ENCODE peak calls at places on chromosomes 11 and 22, in seven cellular contexts. One of them, this sample, is unnamed.

GRCh38 chr11:21895686-21896085 is 297.2 kb upstream of the ANO5 start:
- DNase-seq in AG09309: no peak
- DNase-seq in SK-N-SH: no peak
- DNase-seq in NCI-H460: no peak
- DNase-seq in NT2/D1: no peak
- DNase-seq in neural crest cell: no peak
- DNase-seq in fibroblast of pulmonary artery: no peak
- DNase-seq in this sample: no peak

GRCh38 chr11:110827276-110827675 is 115.0 kb upstream of the ARHGAP20 start:
- DNase-seq in AG09309: no peak
- DNase-seq in SK-N-SH: no peak
- DNase-seq in NCI-H460: no peak
- DNase-seq in NT2/D1: no peak
- DNase-seq in neural crest cell: no peak
- DNase-seq in fibroblast of pulmonary artery: no peak
- DNase-seq in this sample: no peak

GRCh38 chr11:79070518-79070917 is 370.3 kb downstream of the TENM4 start:
- DNase-seq in AG09309: no peak
- DNase-seq in SK-N-SH: no peak
- DNase-seq in NCI-H460: no peak
- DNase-seq in NT2/D1: no peak
- DNase-seq in neural crest cell: no peak
- DNase-seq in fibroblast of pulmonary artery: no peak
- DNase-seq in this sample: no peak

GRCh38 chr11:65821107-65821506 is 12.7 kb upstream of the SNX32 start:
- DNase-seq in AG09309: no peak
- DNase-seq in SK-N-SH: no peak
- DNase-seq in NCI-H460: no peak
- DNase-seq in NT2/D1: no peak
- DNase-seq in neural crest cell: no peak
- DNase-seq in fibroblast of pulmonary artery: no peak
- DNase-seq in this sample: no peak

GRCh38 chr11:131938321-131938751 is 567.9 kb downstream of the NTM start:
- DNase-seq in AG09309: no peak
- DNase-seq in SK-N-SH: no peak
- DNase-seq in NCI-H460: no peak
- DNase-seq in NT2/D1: no peak
- DNase-seq in neural crest cell: no peak
- DNase-seq in fibroblast of pulmonary artery: no peak
- DNase-seq in this sample: no peak

GRCh38 chr11:123145220-123145619 is 49.8 kb downstream of the CLMP start:
- DNase-seq in AG09309: no peak
- DNase-seq in SK-N-SH: peak
- DNase-seq in NCI-H460: peak
- DNase-seq in NT2/D1: no peak
- DNase-seq in neural crest cell: no peak
- DNase-seq in fibroblast of pulmonary artery: peak
- DNase-seq in this sample: no peak

GRCh38 chr11:65792456-65792855 is 5.6 kb downstream of the OVOL1 start:
- DNase-seq in AG09309: no peak
- DNase-seq in SK-N-SH: peak
- DNase-seq in NCI-H460: no peak
- DNase-seq in NT2/D1: no peak
- DNase-seq in neural crest cell: no peak
- DNase-seq in fibroblast of pulmonary artery: no peak
- DNase-seq in this sample: no peak

GRCh38 chr11:112525270-112525669 is 264.6 kb upstream of the PLET1 start:
- DNase-seq in AG09309: no peak
- DNase-seq in SK-N-SH: no peak
- DNase-seq in NCI-H460: no peak
- DNase-seq in NT2/D1: no peak
- DNase-seq in neural crest cell: no peak
- DNase-seq in fibroblast of pulmonary artery: peak
- DNase-seq in this sample: no peak

GRCh38 chr11:79809487-79809886 is 368.7 kb upstream of the TENM4 start:
- DNase-seq in AG09309: no peak
- DNase-seq in SK-N-SH: no peak
- DNase-seq in NCI-H460: no peak
- DNase-seq in NT2/D1: no peak
- DNase-seq in neural crest cell: no peak
- DNase-seq in fibroblast of pulmonary artery: no peak
- DNase-seq in this sample: no peak

GRCh38 chr22:30079952-30080533 is at the start of gene HORMAD2:
- DNase-seq in AG09309: no peak
- DNase-seq in SK-N-SH: no peak
- DNase-seq in NCI-H460: no peak
- DNase-seq in NT2/D1: peak
- DNase-seq in neural crest cell: peak
- DNase-seq in fibroblast of pulmonary artery: peak
- DNase-seq in this sample: no peak

GRCh38 chr11:439315-440064 is 2.3 kb downstream of the ANO9 start:
- DNase-seq in AG09309: no peak
- DNase-seq in SK-N-SH: no peak
- DNase-seq in NCI-H460: no peak
- DNase-seq in NT2/D1: no peak
- DNase-seq in neural crest cell: no peak
- DNase-seq in fibroblast of pulmonary artery: no peak
- DNase-seq in this sample: no peak

GRCh38 chr22:26763633-26764295 is 106.4 kb downstream of the MIAT start:
- DNase-seq in AG09309: peak
- DNase-seq in SK-N-SH: no peak
- DNase-seq in NCI-H460: peak
- DNase-seq in NT2/D1: no peak
- DNase-seq in neural crest cell: no peak
- DNase-seq in fibroblast of pulmonary artery: peak
- DNase-seq in this sample: no peak

GRCh38 chr11:8055111-8055835 is 25.7 kb upstream of the TUB start:
- DNase-seq in AG09309: no peak
- DNase-seq in SK-N-SH: no peak
- DNase-seq in NCI-H460: no peak
- DNase-seq in NT2/D1: no peak
- DNase-seq in neural crest cell: no peak
- DNase-seq in fibroblast of pulmonary artery: no peak
- DNase-seq in this sample: no peak

GRCh38 chr11:54558919-54559318 is 44.9 kb downstream of the OR4C46 start:
- DNase-seq in AG09309: no peak
- DNase-seq in SK-N-SH: no peak
- DNase-seq in NCI-H460: no peak
- DNase-seq in NT2/D1: peak
- DNase-seq in neural crest cell: no peak
- DNase-seq in fibroblast of pulmonary artery: no peak
- DNase-seq in this sample: no peak

GRCh38 chr11:119169272-119169719 is 771 bp downstream of the NLRX1 start:
- DNase-seq in AG09309: no peak
- DNase-seq in SK-N-SH: no peak
- DNase-seq in NCI-H460: no peak
- DNase-seq in NT2/D1: peak
- DNase-seq in neural crest cell: no peak
- DNase-seq in fibroblast of pulmonary artery: peak
- DNase-seq in this sample: no peak

GRCh38 chr22:34102633-34103032 is 182.4 kb upstream of the LARGE1 start:
- DNase-seq in AG09309: no peak
- DNase-seq in SK-N-SH: no peak
- DNase-seq in NCI-H460: no peak
- DNase-seq in NT2/D1: no peak
- DNase-seq in neural crest cell: no peak
- DNase-seq in fibroblast of pulmonary artery: no peak
- DNase-seq in this sample: no peak

GRCh38 chr22:29517215-29517908 is 36.2 kb downstream of the THOC5 start:
- DNase-seq in AG09309: no peak
- DNase-seq in SK-N-SH: peak
- DNase-seq in NCI-H460: no peak
- DNase-seq in NT2/D1: no peak
- DNase-seq in neural crest cell: no peak
- DNase-seq in fibroblast of pulmonary artery: no peak
- DNase-seq in this sample: no peak

GRCh38 chr11:118434123-118434552 is 2.2 kb upstream of the KMT2A start:
- DNase-seq in AG09309: no peak
- DNase-seq in SK-N-SH: peak
- DNase-seq in NCI-H460: no peak
- DNase-seq in NT2/D1: no peak
- DNase-seq in neural crest cell: no peak
- DNase-seq in fibroblast of pulmonary artery: peak
- DNase-seq in this sample: no peak

GRCh38 chr11:86745571-86745970 is 54.8 kb upstream of the PRSS23 start:
- DNase-seq in AG09309: no peak
- DNase-seq in SK-N-SH: no peak
- DNase-seq in NCI-H460: no peak
- DNase-seq in NT2/D1: no peak
- DNase-seq in neural crest cell: no peak
- DNase-seq in fibroblast of pulmonary artery: no peak
- DNase-seq in this sample: no peak

GRCh38 chr11:69414773-69415187 is 66.7 kb upstream of the LINC01488 start:
- DNase-seq in AG09309: no peak
- DNase-seq in SK-N-SH: no peak
- DNase-seq in NCI-H460: no peak
- DNase-seq in NT2/D1: no peak
- DNase-seq in neural crest cell: no peak
- DNase-seq in fibroblast of pulmonary artery: no peak
- DNase-seq in this sample: no peak

GRCh38 chr11:134537296-134537695 is 125.3 kb upstream of the B3GAT1 start:
- DNase-seq in AG09309: no peak
- DNase-seq in SK-N-SH: no peak
- DNase-seq in NCI-H460: no peak
- DNase-seq in NT2/D1: no peak
- DNase-seq in neural crest cell: no peak
- DNase-seq in fibroblast of pulmonary artery: no peak
- DNase-seq in this sample: no peak

GRCh38 chr11:77095551-77096490 is 6.8 kb upstream of the OMP start:
- DNase-seq in AG09309: no peak
- DNase-seq in SK-N-SH: no peak
- DNase-seq in NCI-H460: no peak
- DNase-seq in NT2/D1: no peak
- DNase-seq in neural crest cell: no peak
- DNase-seq in fibroblast of pulmonary artery: no peak
- DNase-seq in this sample: no peak

GRCh38 chr22:27662359-27663030 is 139.1 kb downstream of the MN1 start:
- DNase-seq in AG09309: no peak
- DNase-seq in SK-N-SH: peak
- DNase-seq in NCI-H460: no peak
- DNase-seq in NT2/D1: no peak
- DNase-seq in neural crest cell: no peak
- DNase-seq in fibroblast of pulmonary artery: peak
- DNase-seq in this sample: no peak

GRCh38 chr11:47466201-47466600 is 17.3 kb upstream of the RAPSN start:
- DNase-seq in AG09309: no peak
- DNase-seq in SK-N-SH: no peak
- DNase-seq in NCI-H460: no peak
- DNase-seq in NT2/D1: no peak
- DNase-seq in neural crest cell: no peak
- DNase-seq in fibroblast of pulmonary artery: peak
- DNase-seq in this sample: no peak

GRCh38 chr11:13098067-13098466 is 89.0 kb downstream of the RASSF10 start:
- DNase-seq in AG09309: no peak
- DNase-seq in SK-N-SH: no peak
- DNase-seq in NCI-H460: no peak
- DNase-seq in NT2/D1: no peak
- DNase-seq in neural crest cell: peak
- DNase-seq in fibroblast of pulmonary artery: no peak
- DNase-seq in this sample: no peak

GRCh38 chr22:20980523-20980922 is 1.6 kb upstream of the LZTR1 start:
- DNase-seq in AG09309: no peak
- DNase-seq in SK-N-SH: no peak
- DNase-seq in NCI-H460: no peak
- DNase-seq in NT2/D1: no peak
- DNase-seq in neural crest cell: no peak
- DNase-seq in fibroblast of pulmonary artery: no peak
- DNase-seq in this sample: no peak

GRCh38 chr11:35247428-35247827 is 108.5 kb downstream of the CD44 start:
- DNase-seq in AG09309: no peak
- DNase-seq in SK-N-SH: no peak
- DNase-seq in NCI-H460: no peak
- DNase-seq in NT2/D1: no peak
- DNase-seq in neural crest cell: no peak
- DNase-seq in fibroblast of pulmonary artery: no peak
- DNase-seq in this sample: no peak

GRCh38 chr11:86606270-86606848 is 66.1 kb downstream of the ME3 start:
- DNase-seq in AG09309: no peak
- DNase-seq in SK-N-SH: no peak
- DNase-seq in NCI-H460: no peak
- DNase-seq in NT2/D1: no peak
- DNase-seq in neural crest cell: no peak
- DNase-seq in fibroblast of pulmonary artery: no peak
- DNase-seq in this sample: no peak